ENCODE peak calls at places on chromosomes 4 and X, in six cellular contexts. V is tibial nerve; T is CD8-positive, alpha-beta T cell; F is SK-N-SH; H is stomach; Z is CD4-positive, CD25-positive, alpha-beta regulatory T cell. L is an unnamed sample. For H3K36me3, the result is how much of the 10 kb centered on the place peaks cover.

GRCh38 chrX:133185938-133186337 is 32.2 kb downstream of the TFDP3 start:
- DNase-seq in Z (no peak), F (no peak), H (no peak), T (no peak), V (no peak), L (no peak)

GRCh38 chrX:63560601-63561218 is 209.6 kb upstream of the SPIN4 start:
- DNase-seq in Z (peak), F (peak), V (peak), H (peak), T (peak), L (peak)

GRCh38 chr4:63085091-63085490 is 1324.2 kb downstream of the TECRL start:
- DNase-seq in F (no peak), Z (no peak), H (no peak), T (no peak), V (no peak), L (no peak)

GRCh38 chrX:134725103-134725690 is 66.9 kb upstream of the PLAC1 start:
- DNase-seq in T (no peak), Z (no peak), V (no peak), H (no peak), F (no peak), L (no peak)

GRCh38 chr4:135065366-135065765 is 863.8 kb upstream of the PABPC4L start:
- DNase-seq in T (no peak), F (no peak), Z (no peak), H (no peak), V (no peak), L (no peak)

GRCh38 chr4:170391066-170391754 is 301.5 kb upstream of the AADAT start:
- DNase-seq in Z (no peak), T (no peak), F (no peak), H (no peak), V (no peak), L (no peak)

GRCh38 chrX:353566-354535 is 32.9 kb downstream of the PPP2R3B start:
- DNase-seq in T (no peak), F (no peak), Z (no peak), V (no peak), H (no peak), L (no peak)

GRCh38 chr4:2413821-2414610 is 4.4 kb downstream of the ZFYVE28 start:
- DNase-seq in T (no peak), F (no peak), V (no peak), H (peak), Z (peak), L (no peak)

GRCh38 chr4:79864470-79865190 is 208.4 kb downstream of the ANTXR2 start:
- DNase-seq in Z (no peak), H (no peak), F (no peak), T (no peak), V (no peak), L (no peak)

GRCh38 chr4:8916914-8917305 is 45.3 kb upstream of the HMX1 start:
- DNase-seq in V (no peak), H (no peak), F (no peak), Z (no peak), T (no peak), L (no peak)

GRCh38 chrX:101287402-101287801 is 3.7 kb downstream of the TAF7L start:
- DNase-seq in H (no peak), Z (peak), F (peak), T (no peak), V (peak), L (peak)

GRCh38 chrX:68883800-68884199 is 55.0 kb downstream of the EFNB1 start:
- DNase-seq in Z (no peak), V (no peak), H (no peak), F (no peak), T (no peak), L (no peak)

GRCh38 chr4:165101641-165102040 is 11.0 kb downstream of the TMEM192 start:
- DNase-seq in V (no peak), H (no peak), Z (no peak), T (no peak), F (no peak), L (no peak)

GRCh38 chr4:139171878-139172691 is 4.9 kb downstream of the ELF2 start:
- DNase-seq in H (no peak), F (no peak), T (no peak), V (no peak), Z (no peak), L (no peak)

GRCh38 chrX:13126785-13127184 is 82.4 kb upstream of the FAM9C start:
- DNase-seq in V (no peak), Z (no peak), H (no peak), F (peak), T (no peak), L (no peak)

GRCh38 chr4:112007361-112007760 is 137.9 kb upstream of the FAM241A start:
- DNase-seq in Z (no peak), V (no peak), F (no peak), T (no peak), H (no peak), L (no peak)

GRCh38 chr4:54696649-54697048 is 38.9 kb downstream of the KIT start:
- DNase-seq in F (no peak), H (no peak), T (no peak), V (no peak), Z (no peak), L (no peak)

GRCh38 chrX:84078991-84079390 is 109.0 kb downstream of the RPS6KA6 start:
- DNase-seq in H (no peak), Z (no peak), V (no peak), T (no peak), F (no peak), L (no peak)

GRCh38 chr4:8593268-8594096 is 917 bp downstream of the CPZ start:
- DNase-seq in H (no peak), Z (no peak), T (no peak), F (no peak), V (no peak), L (no peak)

GRCh38 chr4:102663073-102663472 is 97.7 kb downstream of the MANBA start:
- DNase-seq in V (no peak), F (no peak), T (no peak), H (no peak), Z (no peak), L (no peak)

GRCh38 chr4:134499074-134499473 is 297.5 kb upstream of the PABPC4L start:
- DNase-seq in V (no peak), H (no peak), T (no peak), F (no peak), Z (no peak), L (no peak)

GRCh38 chr4:139300431-139301142 is 718 bp upstream of the NAA15 start:
- DNase-seq in T (no peak), Z (no peak), F (peak), H (no peak), V (no peak), L (peak)

GRCh38 chr4:104989363-104989762 is 157.3 kb upstream of the TET2 start:
- DNase-seq in V (no peak), F (no peak), H (no peak), T (no peak), Z (no peak), L (no peak)

GRCh38 chr4:6052679-6053078 is 34.4 kb upstream of the C4orf50 start:
- DNase-seq in Z (no peak), F (no peak), V (no peak), H (peak), T (no peak), L (no peak)

GRCh38 chrX:37697169-37697760 is 11.7 kb downstream of the XK start:
- DNase-seq in F (no peak), Z (no peak), T (no peak), H (peak), V (no peak), L (no peak)

GRCh38 chrX:10109695-10110094 is 47.1 kb upstream of the CLCN4 start:
- DNase-seq in V (no peak), H (no peak), Z (no peak), F (no peak), T (no peak), L (no peak)

GRCh38 chr4:581181-581580 is 5.1 kb upstream of the TMEM271 start:
- DNase-seq in F (no peak), Z (no peak), V (no peak), T (no peak), H (no peak), L (no peak)

GRCh38 chr4:79241846-79242245 is 84.0 kb downstream of the NAA11 start:
- DNase-seq in Z (no peak), V (no peak), H (no peak), F (no peak), T (no peak), L (no peak)

GRCh38 chr4:139453041-139453370 is 915 bp upstream of the RAB33B start:
- DNase-seq in T (no peak), H (no peak), Z (peak), F (no peak), V (peak), L (peak)

GRCh38 chrX:7771788-7772438 is 71.1 kb upstream of the VCX start:
- DNase-seq in T (no peak), H (no peak), F (no peak), Z (no peak), V (no peak), L (no peak)

GRCh38 chrX:134803551-134804183 is 145.4 kb upstream of the PLAC1 start:
- DNase-seq in H (no peak), Z (peak), F (no peak), V (no peak), T (no peak), L (peak)

GRCh38 chrX:147522986-147523385 is 388.7 kb upstream of the FMR1 start:
- DNase-seq in Z (no peak), V (no peak), F (no peak), T (no peak), H (no peak), L (no peak)

GRCh38 chr4:186789671-186790070 is 66.0 kb upstream of the FAT1 start:
- DNase-seq in Z (no peak), F (no peak), T (no peak), V (no peak), H (no peak), L (no peak)

GRCh38 chr4:107366016-107366415 is 329.9 kb upstream of the DKK2 start:
- DNase-seq in T (no peak), V (no peak), Z (no peak), H (no peak), F (no peak), L (no peak)

GRCh38 chr4:102825261-102826071 is 1.9 kb downstream of the UBE2D3 start:
- DNase-seq in T (no peak), V (peak), F (peak), Z (peak), H (no peak), L (peak)

GRCh38 chr4:83389756-83390505 is 55.3 kb upstream of the HPSE start:
- DNase-seq in V (no peak), Z (no peak), H (no peak), T (no peak), F (no peak), L (no peak)

GRCh38 chr4:5618051-5619010 is 90.0 kb downstream of the EVC2 start:
- DNase-seq in F (no peak), V (no peak), H (no peak), T (no peak), Z (no peak), L (no peak)

GRCh38 chrX:130682990-130683389 is 220.0 kb downstream of the ENOX2 start:
- DNase-seq in V (no peak), T (no peak), Z (no peak), F (no peak), H (no peak), L (no peak)
- H3K36me3 ChIP-seq in V (under half), T (under half), Z (under half), F (under half), H (under half), L (under half)

GRCh38 chrX:111284615-111285294 is 14.5 kb upstream of the CAPN6 start:
- DNase-seq in H (peak), V (no peak), T (no peak), F (no peak), Z (no peak), L (no peak)
- H3K36me3 ChIP-seq in H (under half), V (under half), T (under half), F (under half), Z (under half), L (under half)

GRCh38 chr4:67678612-67679011 is 22.3 kb downstream of the UBA6 start:
- DNase-seq in V (no peak), Z (no peak), T (no peak), F (no peak), H (no peak), L (no peak)
- H3K36me3 ChIP-seq in V (under half), Z (half or more), T (under half), F (half or more), H (half or more), L (half or more)

GRCh38 chr4:3852751-3853150 is 86.6 kb downstream of the ADRA2C start:
- DNase-seq in T (no peak), Z (no peak), F (no peak), H (no peak), V (no peak), L (no peak)

GRCh38 chr4:3851881-3852280 is 85.7 kb downstream of the ADRA2C start:
- DNase-seq in H (no peak), Z (no peak), F (no peak), V (no peak), T (no peak), L (no peak)

GRCh38 chr4:3852309-3852708 is 86.1 kb downstream of the ADRA2C start:
- DNase-seq in T (no peak), V (no peak), F (no peak), H (no peak), Z (no peak), L (no peak)

GRCh38 chr4:3854661-3855060 is 88.5 kb downstream of the ADRA2C start:
- DNase-seq in T (no peak), Z (no peak), H (no peak), F (no peak), V (no peak), L (no peak)

DNA sequence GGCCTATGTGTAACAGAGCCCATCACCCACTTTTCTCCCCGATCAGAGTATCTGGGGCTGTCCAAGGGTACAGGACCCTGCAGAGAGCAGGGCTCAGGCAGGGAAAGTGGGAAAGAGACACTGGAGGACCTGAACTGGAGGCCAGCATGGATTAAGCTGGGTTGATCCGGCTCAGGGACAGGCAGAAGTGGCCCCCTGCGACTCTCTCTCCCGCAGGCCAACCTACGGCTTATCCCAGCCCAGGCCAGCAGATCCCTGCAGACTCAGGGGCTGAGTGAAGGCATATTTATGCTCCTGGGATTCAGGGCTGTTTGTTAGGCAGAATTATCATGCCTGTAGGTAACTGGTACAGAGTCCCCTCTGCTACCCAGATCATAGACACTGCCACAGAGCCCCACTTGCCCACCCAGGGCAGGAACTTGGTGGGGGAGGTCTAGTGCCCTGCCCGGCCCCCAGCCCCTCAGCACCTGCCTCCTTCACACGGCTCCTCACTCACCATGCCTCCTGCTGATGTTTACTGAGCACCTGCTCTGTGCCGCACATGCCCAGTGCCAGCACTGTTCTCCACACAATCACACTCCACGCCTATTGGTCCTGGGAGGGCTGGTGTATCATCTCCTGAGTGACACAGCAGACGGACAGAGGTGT is 87.3 kb downstream of the ADRA2C start:
- DNase-seq in H (no peak), F (no peak), Z (no peak), V (no peak), T (no peak), L (no peak)
- H3K36me3 ChIP-seq in H (under half), F (under half), Z (under half), V (under half), T (under half), L (under half)

DNA sequence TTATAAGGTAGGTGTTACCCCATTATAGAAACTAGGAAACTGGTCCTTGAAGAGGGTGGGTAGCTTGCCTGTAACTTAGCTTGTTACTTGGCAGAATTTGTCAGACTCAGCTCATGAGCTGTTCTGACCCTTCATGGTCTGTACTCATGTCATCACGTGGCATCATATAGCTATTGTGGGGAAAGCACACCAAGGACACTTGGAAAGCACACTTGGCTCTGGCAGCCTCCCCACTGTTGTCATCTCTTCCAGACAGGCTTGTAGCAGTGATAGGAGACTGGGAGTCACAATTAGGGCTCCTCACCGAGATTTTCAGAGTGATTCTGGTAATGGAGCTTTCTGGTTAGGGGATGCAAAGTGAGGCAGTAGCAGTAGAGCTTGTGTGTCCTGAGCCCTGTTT is 30.4 kb downstream of the ADH5 start:
- DNase-seq in Z (no peak), V (no peak), T (no peak), H (no peak), F (no peak), L (no peak)
- H3K36me3 ChIP-seq in Z (under half), V (under half), T (under half), H (under half), F (under half), L (under half)

GRCh38 chr4:159758061-159758460 is 655.2 kb downstream of the RAPGEF2 start:
- DNase-seq in T (no peak), F (no peak), V (no peak), Z (no peak), H (no peak), L (no peak)
- H3K36me3 ChIP-seq in T (under half), F (under half), V (under half), Z (under half), H (under half), L (under half)

GRCh38 chrX:47634871-47635575 is 5.3 kb upstream of the CFP start:
- DNase-seq in H (no peak), Z (no peak), V (no peak), F (no peak), T (no peak), L (no peak)

GRCh38 chrX:47632664-47633063 is 2.9 kb upstream of the CFP start:
- DNase-seq in F (no peak), T (no peak), H (no peak), V (no peak), Z (no peak), L (no peak)

GRCh38 chrX:47638816-47639215 is 9.1 kb upstream of the CFP start:
- DNase-seq in F (no peak), V (no peak), H (no peak), Z (no peak), T (no peak), L (no peak)

GRCh38 chrX:47633671-47634590 is 4.2 kb upstream of the CFP start:
- DNase-seq in V (no peak), T (no peak), H (no peak), Z (no peak), F (no peak), L (no peak)

DNA sequence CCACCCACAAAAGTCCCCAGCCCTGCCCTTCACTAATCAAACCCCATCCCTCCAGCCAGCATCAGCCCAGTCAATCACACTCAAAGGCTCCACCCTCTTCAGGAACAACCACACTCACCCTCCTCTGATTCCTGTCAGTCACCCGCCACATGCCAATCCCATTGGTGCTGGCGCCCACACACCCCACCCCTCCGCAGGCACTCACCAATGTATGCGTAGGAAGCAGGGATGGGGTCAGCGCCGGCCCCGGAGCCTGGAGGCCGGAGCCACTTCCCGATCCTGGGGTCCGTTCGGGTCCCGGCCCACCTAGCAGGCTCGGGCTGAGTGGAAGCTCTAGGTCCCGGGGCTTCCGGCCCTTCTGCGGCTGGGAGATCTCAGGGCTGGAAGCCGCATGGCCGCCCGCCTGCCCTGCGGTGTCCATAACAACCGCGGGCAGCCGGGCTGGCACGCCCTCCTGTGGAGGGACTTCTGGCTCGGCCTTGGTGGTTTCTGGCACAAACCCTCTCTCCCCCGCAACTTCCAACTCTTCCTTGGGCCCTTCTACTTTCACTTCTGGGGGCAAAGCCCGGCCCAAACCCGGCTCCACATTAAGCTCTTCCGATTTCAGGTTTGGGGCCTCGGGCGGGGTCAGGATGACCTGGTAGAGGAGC is 7.9 kb upstream of the CFP start:
- DNase-seq in Z (peak), V (no peak), T (no peak), H (peak), F (no peak), L (no peak)
- H3K36me3 ChIP-seq in Z (half or more), V (under half), T (under half), H (half or more), F (under half), L (under half)

L was measured in Karpas-422.